ENCODE peak calls at places on chromosomes 11 and 22, in eight cellular contexts. T is anterior cingulate cortex; V is epithelial cell of esophagus; R is stimulated activated CD4-positive, alpha-beta T cell treated with anti-CD3 and anti-CD28 coated beads, Interleukin-12 subunit alpha, Interleukin-12 subunit beta, amount 100 ng/mL, for 48 hours; Z is IMR-90; C is tibial artery; H is right atrium auricular region; W is activated CD4-positive, alpha-beta T cell treated with anti-CD3 and anti-CD28 coated beads for 48 hours. B is an unnamed sample.

GRCh38 chr22:23791737-23792645 is 5.2 kb downstream of the SMARCB1 start:
- DNase-seq in T (no peak), V (no peak), R (no peak), Z (no peak), C (no peak), H (no peak), W (no peak), B (no peak)

GRCh38 chr11:82270870-82271269 is 462.8 kb downstream of the FAM181B start:
- DNase-seq in T (no peak), V (no peak), R (no peak), Z (no peak), C (no peak), H (no peak), W (no peak), B (no peak)

GRCh38 chr22:46674367-46674781 is 54.2 kb downstream of the GRAMD4 start:
- DNase-seq in T (no peak), V (no peak), R (peak), Z (no peak), C (peak), H (no peak), W (peak), B (no peak)

GRCh38 chr11:70530010-70530409 is 131.7 kb downstream of the CTTN start:
- DNase-seq in T (no peak), V (no peak), R (no peak), Z (no peak), C (no peak), H (no peak), W (no peak), B (no peak)

GRCh38 chr11:93063101-93063500 is 93.7 kb downstream of the MTNR1B start:
- DNase-seq in T (no peak), V (no peak), R (no peak), Z (peak), C (no peak), H (no peak), W (no peak), B (no peak)

GRCh38 chr11:16968196-16968595 is 46.0 kb downstream of the PLEKHA7 start:
- DNase-seq in T (no peak), V (no peak), R (no peak), Z (no peak), C (no peak), H (no peak), W (no peak), B (no peak)

GRCh38 chr11:94128171-94128745 is 383 bp upstream of the PANX1 start:
- DNase-seq in T (no peak), V (peak), R (no peak), Z (no peak), C (no peak), H (no peak), W (no peak), B (peak)

GRCh38 chr22:25282346-25282670 is 62.9 kb downstream of the CRYBB2 start:
- DNase-seq in T (no peak), V (no peak), R (no peak), Z (no peak), C (no peak), H (no peak), W (no peak), B (no peak)

GRCh38 chr11:62850911-62851806 is 11.8 kb upstream of the WDR74 start:
- DNase-seq in T (no peak), V (no peak), R (peak), Z (no peak), C (no peak), H (no peak), W (peak), B (no peak)

GRCh38 chr11:19508166-19508565 is 204.5 kb upstream of the NAV2 start:
- DNase-seq in T (no peak), V (no peak), R (no peak), Z (peak), C (no peak), H (no peak), W (no peak), B (no peak)

GRCh38 chr11:110808291-110808690 is 96.1 kb upstream of the ARHGAP20 start:
- DNase-seq in T (no peak), V (no peak), R (no peak), Z (no peak), C (no peak), H (no peak), W (no peak), B (no peak)

GRCh38 chr11:75492181-75492820 is 33.4 kb downstream of the GDPD5 start:
- DNase-seq in T (no peak), V (peak), R (peak), Z (peak), C (no peak), H (no peak), W (peak), B (peak)

GRCh38 chr11:122192634-122193245 is 76.7 kb upstream of the BLID start:
- DNase-seq in T (no peak), V (no peak), R (no peak), Z (peak), C (no peak), H (no peak), W (no peak), B (no peak)

GRCh38 chr11:78525720-78526119 is 48.9 kb downstream of the NARS2 start:
- DNase-seq in T (no peak), V (no peak), R (no peak), Z (no peak), C (no peak), H (no peak), W (no peak), B (no peak)

B was measured in WTC11.